ENCODE peak calls at places on chromosome 11, in ten cellular contexts. One of them, this sample, is unnamed.

GRCh38 chr11:1953489-1954284 is 6.6 kb downstream of the MRPL23 start:
- DNase-seq in NCI-H446: no peak
- DNase-seq in iris pigment epithelial cell: no peak
- DNase-seq in left ventricle myocardium inferior: peak
- DNase-seq in ELR: no peak
- DNase-seq in kidney glomerular epithelial cell: no peak
- DNase-seq in NCI-H460: no peak
- DNase-seq in NCI-H1417: peak
- DNase-seq in GM19239: no peak
- DNase-seq in hippocampal formation: no peak
- DNase-seq in this sample: no peak

GRCh38 chr11:69134957-69135356 is 20.8 kb upstream of the SMIM38 start:
- DNase-seq in NCI-H446: no peak
- DNase-seq in iris pigment epithelial cell: no peak
- DNase-seq in left ventricle myocardium inferior: no peak
- DNase-seq in ELR: no peak
- DNase-seq in kidney glomerular epithelial cell: no peak
- DNase-seq in NCI-H460: no peak
- DNase-seq in NCI-H1417: no peak
- DNase-seq in GM19239: no peak
- DNase-seq in hippocampal formation: no peak
- DNase-seq in this sample: no peak

GRCh38 chr11:86040919-86041318 is 28.0 kb downstream of the PICALM start:
- DNase-seq in NCI-H446: no peak
- DNase-seq in iris pigment epithelial cell: no peak
- DNase-seq in left ventricle myocardium inferior: no peak
- DNase-seq in ELR: no peak
- DNase-seq in kidney glomerular epithelial cell: no peak
- DNase-seq in NCI-H460: no peak
- DNase-seq in NCI-H1417: no peak
- DNase-seq in GM19239: no peak
- DNase-seq in hippocampal formation: no peak
- DNase-seq in this sample: no peak

GRCh38 chr11:103735497-103736032 is 300.9 kb upstream of the DDI1 start:
- DNase-seq in NCI-H446: peak
- DNase-seq in iris pigment epithelial cell: no peak
- DNase-seq in left ventricle myocardium inferior: no peak
- DNase-seq in ELR: no peak
- DNase-seq in kidney glomerular epithelial cell: no peak
- DNase-seq in NCI-H460: no peak
- DNase-seq in NCI-H1417: no peak
- DNase-seq in GM19239: no peak
- DNase-seq in hippocampal formation: no peak
- DNase-seq in this sample: no peak

GRCh38 chr11:71284525-71285092 is 32.2 kb upstream of the SHANK2 start:
- DNase-seq in NCI-H446: peak
- DNase-seq in iris pigment epithelial cell: no peak
- DNase-seq in left ventricle myocardium inferior: no peak
- DNase-seq in ELR: no peak
- DNase-seq in kidney glomerular epithelial cell: no peak
- DNase-seq in NCI-H460: no peak
- DNase-seq in NCI-H1417: peak
- DNase-seq in GM19239: no peak
- DNase-seq in hippocampal formation: no peak
- DNase-seq in this sample: no peak

GRCh38 chr11:107576497-107577086 is 11.1 kb upstream of the ALKBH8 start:
- DNase-seq in NCI-H446: peak
- DNase-seq in iris pigment epithelial cell: peak
- DNase-seq in left ventricle myocardium inferior: no peak
- DNase-seq in ELR: peak
- DNase-seq in kidney glomerular epithelial cell: peak
- DNase-seq in NCI-H460: peak
- DNase-seq in NCI-H1417: peak
- DNase-seq in GM19239: peak
- DNase-seq in hippocampal formation: peak
- DNase-seq in this sample: peak

GRCh38 chr11:7030836-7031235 is 10.6 kb downstream of the NLRP14 start:
- DNase-seq in NCI-H446: no peak
- DNase-seq in iris pigment epithelial cell: no peak
- DNase-seq in left ventricle myocardium inferior: no peak
- DNase-seq in ELR: no peak
- DNase-seq in kidney glomerular epithelial cell: no peak
- DNase-seq in NCI-H460: no peak
- DNase-seq in NCI-H1417: no peak
- DNase-seq in GM19239: no peak
- DNase-seq in hippocampal formation: no peak
- DNase-seq in this sample: no peak

GRCh38 chr11:55572548-55572947 is 620 bp downstream of the OR4C16 start:
- DNase-seq in NCI-H446: no peak
- DNase-seq in iris pigment epithelial cell: no peak
- DNase-seq in left ventricle myocardium inferior: no peak
- DNase-seq in ELR: no peak
- DNase-seq in kidney glomerular epithelial cell: no peak
- DNase-seq in NCI-H460: no peak
- DNase-seq in NCI-H1417: no peak
- DNase-seq in GM19239: no peak
- DNase-seq in hippocampal formation: no peak
- DNase-seq in this sample: no peak

GRCh38 chr11:65425971-65426838 is 3.6 kb downstream of the NEAT1 start:
- DNase-seq in NCI-H446: no peak
- DNase-seq in iris pigment epithelial cell: peak
- DNase-seq in left ventricle myocardium inferior: no peak
- DNase-seq in ELR: peak
- DNase-seq in kidney glomerular epithelial cell: no peak
- DNase-seq in NCI-H460: peak
- DNase-seq in NCI-H1417: peak
- DNase-seq in GM19239: no peak
- DNase-seq in hippocampal formation: peak
- DNase-seq in this sample: no peak

GRCh38 chr11:130631119-130631518 is 182.7 kb downstream of the ADAMTS15 start:
- DNase-seq in NCI-H446: no peak
- DNase-seq in iris pigment epithelial cell: peak
- DNase-seq in left ventricle myocardium inferior: no peak
- DNase-seq in ELR: peak
- DNase-seq in kidney glomerular epithelial cell: peak
- DNase-seq in NCI-H460: no peak
- DNase-seq in NCI-H1417: no peak
- DNase-seq in GM19239: no peak
- DNase-seq in hippocampal formation: no peak
- DNase-seq in this sample: no peak

GRCh38 chr11:59173964-59174663 is 2.2 kb downstream of the DTX4 start:
- DNase-seq in NCI-H446: no peak
- DNase-seq in iris pigment epithelial cell: peak
- DNase-seq in left ventricle myocardium inferior: no peak
- DNase-seq in ELR: peak
- DNase-seq in kidney glomerular epithelial cell: peak
- DNase-seq in NCI-H460: no peak
- DNase-seq in NCI-H1417: no peak
- DNase-seq in GM19239: no peak
- DNase-seq in hippocampal formation: no peak
- DNase-seq in this sample: no peak

GRCh38 chr11:33643167-33643817 is 57.3 kb downstream of the C11orf91 start:
- DNase-seq in NCI-H446: no peak
- DNase-seq in iris pigment epithelial cell: no peak
- DNase-seq in left ventricle myocardium inferior: no peak
- DNase-seq in ELR: no peak
- DNase-seq in kidney glomerular epithelial cell: no peak
- DNase-seq in NCI-H460: no peak
- DNase-seq in NCI-H1417: no peak
- DNase-seq in GM19239: no peak
- DNase-seq in hippocampal formation: no peak
- DNase-seq in this sample: no peak

GRCh38 chr11:69640260-69640994 is 529 bp upstream of the CCND1 start:
- DNase-seq in NCI-H446: no peak
- DNase-seq in iris pigment epithelial cell: peak
- DNase-seq in left ventricle myocardium inferior: peak
- DNase-seq in ELR: peak
- DNase-seq in kidney glomerular epithelial cell: no peak
- DNase-seq in NCI-H460: no peak
- DNase-seq in NCI-H1417: no peak
- DNase-seq in GM19239: no peak
- DNase-seq in hippocampal formation: no peak
- DNase-seq in this sample: no peak

GRCh38 chr11:39037611-39038010 is 2421.8 kb downstream of the LRRC4C start:
- DNase-seq in NCI-H446: no peak
- DNase-seq in iris pigment epithelial cell: no peak
- DNase-seq in left ventricle myocardium inferior: no peak
- DNase-seq in ELR: no peak
- DNase-seq in kidney glomerular epithelial cell: no peak
- DNase-seq in NCI-H460: no peak
- DNase-seq in NCI-H1417: no peak
- DNase-seq in GM19239: no peak
- DNase-seq in hippocampal formation: no peak
- DNase-seq in this sample: no peak

GRCh38 chr11:35404397-35404775 is 15.0 kb downstream of the SLC1A2 start:
- DNase-seq in NCI-H446: peak
- DNase-seq in iris pigment epithelial cell: peak
- DNase-seq in left ventricle myocardium inferior: no peak
- DNase-seq in ELR: peak
- DNase-seq in kidney glomerular epithelial cell: no peak
- DNase-seq in NCI-H460: no peak
- DNase-seq in NCI-H1417: peak
- DNase-seq in GM19239: no peak
- DNase-seq in hippocampal formation: no peak
- DNase-seq in this sample: no peak

GRCh38 chr11:19739872-19740271 is 27.2 kb downstream of the NAV2 start:
- DNase-seq in NCI-H446: peak
- DNase-seq in iris pigment epithelial cell: no peak
- DNase-seq in left ventricle myocardium inferior: no peak
- DNase-seq in ELR: peak
- DNase-seq in kidney glomerular epithelial cell: no peak
- DNase-seq in NCI-H460: no peak
- DNase-seq in NCI-H1417: peak
- DNase-seq in GM19239: no peak
- DNase-seq in hippocampal formation: peak
- DNase-seq in this sample: no peak

GRCh38 chr11:124739479-124740276 is at the start of gene NRGN:
- DNase-seq in NCI-H446: peak
- DNase-seq in iris pigment epithelial cell: peak
- DNase-seq in left ventricle myocardium inferior: peak
- DNase-seq in ELR: peak
- DNase-seq in kidney glomerular epithelial cell: peak
- DNase-seq in NCI-H460: peak
- DNase-seq in NCI-H1417: peak
- DNase-seq in GM19239: peak
- DNase-seq in hippocampal formation: peak
- DNase-seq in this sample: peak

GRCh38 chr11:94400839-94401772 is at the start of gene GPR83:
- DNase-seq in NCI-H446: no peak
- DNase-seq in iris pigment epithelial cell: peak
- DNase-seq in left ventricle myocardium inferior: peak
- DNase-seq in ELR: no peak
- DNase-seq in kidney glomerular epithelial cell: no peak
- DNase-seq in NCI-H460: no peak
- DNase-seq in NCI-H1417: peak
- DNase-seq in GM19239: no peak
- DNase-seq in hippocampal formation: no peak
- DNase-seq in this sample: peak

GRCh38 chr11:6298605-6299004 is 21.7 kb downstream of the CAVIN3 start:
- DNase-seq in NCI-H446: peak
- DNase-seq in iris pigment epithelial cell: peak
- DNase-seq in left ventricle myocardium inferior: peak
- DNase-seq in ELR: peak
- DNase-seq in kidney glomerular epithelial cell: no peak
- DNase-seq in NCI-H460: peak
- DNase-seq in NCI-H1417: peak
- DNase-seq in GM19239: no peak
- DNase-seq in hippocampal formation: no peak
- DNase-seq in this sample: no peak

GRCh38 chr11:119344291-119345010 is 2.1 kb downstream of the MFRP start:
- DNase-seq in NCI-H446: no peak
- DNase-seq in iris pigment epithelial cell: no peak
- DNase-seq in left ventricle myocardium inferior: no peak
- DNase-seq in ELR: no peak
- DNase-seq in kidney glomerular epithelial cell: no peak
- DNase-seq in NCI-H460: no peak
- DNase-seq in NCI-H1417: no peak
- DNase-seq in GM19239: no peak
- DNase-seq in hippocampal formation: no peak
- DNase-seq in this sample: no peak

GRCh38 chr11:114440121-114440860 is 1.0 kb downstream of the REXO2 start:
- DNase-seq in NCI-H446: no peak
- DNase-seq in iris pigment epithelial cell: no peak
- DNase-seq in left ventricle myocardium inferior: no peak
- DNase-seq in ELR: peak
- DNase-seq in kidney glomerular epithelial cell: peak
- DNase-seq in NCI-H460: no peak
- DNase-seq in NCI-H1417: peak
- DNase-seq in GM19239: no peak
- DNase-seq in hippocampal formation: peak
- DNase-seq in this sample: no peak

GRCh38 chr11:69292221-69292648 is 1.7 kb upstream of the MYEOV start:
- DNase-seq in NCI-H446: no peak
- DNase-seq in iris pigment epithelial cell: no peak
- DNase-seq in left ventricle myocardium inferior: no peak
- DNase-seq in ELR: no peak
- DNase-seq in kidney glomerular epithelial cell: no peak
- DNase-seq in NCI-H460: no peak
- DNase-seq in NCI-H1417: no peak
- DNase-seq in GM19239: peak
- DNase-seq in hippocampal formation: no peak
- DNase-seq in this sample: peak

This sample was measured in neuronal stem cell.